ENCODE peak calls at places on chromosomes 2 and 18, in six cellular contexts. C, W, A, F, L and Q are unnamed samples.
A peak's percentile ranks its signal among the peaks of the same experiment; 100 is the strongest.

GRCh38 chr18:58321986-58322385 is 278.0 kb downstream of the NEDD4L start:
- DNase-seq in C (peak; percentile 85), W (no peak), A (peak; percentile 34), F (peak; percentile 47), L (peak; percentile 11), Q (peak; percentile 32)

GRCh38 chr18:13361422-13361821 is 142.9 kb downstream of the LDLRAD4 start:
- DNase-seq in C (no peak), W (no peak), A (no peak), F (no peak), L (no peak), Q (no peak)

GRCh38 chr18:46720521-46720920 is 36.3 kb downstream of the ST8SIA5 start:
- DNase-seq in C (no peak), W (no peak), A (no peak), F (no peak), L (no peak), Q (no peak)

GRCh38 chr18:55088000-55088401 is 128.7 kb upstream of the CCDC68 start:
- DNase-seq in C (peak; percentile 47), W (no peak), A (no peak), F (no peak), L (no peak), Q (no peak)

GRCh38 chr2:213862407-213863076 is 548.3 kb upstream of the VWC2L start:
- DNase-seq in C (peak; percentile 72), W (no peak), A (no peak), F (peak; percentile 11), L (no peak), Q (peak; percentile 35)

GRCh38 chr2:188497736-188498135 is 206.1 kb downstream of the GULP1 start:
- DNase-seq in C (no peak), W (no peak), A (no peak), F (no peak), L (no peak), Q (no peak)

GRCh38 chr2:178074123-178075005 is 1.8 kb upstream of the PDE11A start:
- DNase-seq in C (no peak), W (no peak), A (no peak), F (peak; percentile 25), L (no peak), Q (no peak)

GRCh38 chr2:120779781-120780283 is 44.2 kb downstream of the GLI2 start:
- DNase-seq in C (peak; percentile 86), W (no peak), A (no peak), F (no peak), L (no peak), Q (peak; percentile 13)

GRCh38 chr2:163207706-163208370 is 369.3 kb upstream of the KCNH7 start:
- DNase-seq in C (peak; percentile 95), W (no peak), A (no peak), F (peak; percentile 18), L (no peak), Q (peak; percentile 83)

GRCh38 chr2:95017308-95017630 is 8.2 kb upstream of the MAL start:
- DNase-seq in C (no peak), W (no peak), A (no peak), F (no peak), L (no peak), Q (no peak)

GRCh38 chr18:2846638-2847340 is at the start of gene EMILIN2:
- DNase-seq in C (no peak), W (peak; percentile 76), A (peak; percentile 10), F (peak; percentile 5), L (no peak), Q (no peak)

GRCh38 chr2:233250568-233250967 is 905 bp upstream of the ATG16L1 start:
- DNase-seq in C (no peak), W (no peak), A (no peak), F (no peak), L (no peak), Q (no peak)

GRCh38 chr2:96580771-96581170 is 44.2 kb downstream of the ARID5A start:
- DNase-seq in C (peak; percentile 29), W (no peak), A (no peak), F (peak; percentile 38), L (peak; percentile 23), Q (no peak)

GRCh38 chr2:168889635-168890005 is 610 bp downstream of the SPC25 start:
- DNase-seq in C (no peak), W (no peak), A (no peak), F (no peak), L (peak; percentile 24), Q (no peak)

GRCh38 chr2:96539215-96539920 is 2.8 kb downstream of the ARID5A start:
- DNase-seq in C (no peak), W (peak; percentile 67), A (peak; percentile 35), F (no peak), L (no peak), Q (no peak)

GRCh38 chr2:210440206-210440605 is 36.4 kb downstream of the LANCL1 start:
- DNase-seq in C (no peak), W (no peak), A (no peak), F (no peak), L (no peak), Q (no peak)

GRCh38 chr18:55384551-55385275 is 203.3 kb downstream of the TCF4 start:
- DNase-seq in C (peak; percentile 17), W (no peak), A (no peak), F (peak; percentile 38), L (peak; percentile 31), Q (no peak)

GRCh38 chr2:230939066-230939591 is 14.1 kb upstream of the GPR55 start:
- DNase-seq in C (no peak), W (no peak), A (no peak), F (no peak), L (no peak), Q (no peak)

GRCh38 chr2:182866095-182866460 is 359 bp downstream of the FRZB start:
- DNase-seq in C (no peak), W (peak; percentile 50), A (no peak), F (no peak), L (no peak), Q (no peak)

GRCh38 chr18:25921677-25922421 is 168.6 kb downstream of the SS18 start:
- DNase-seq in C (peak; percentile 6), W (peak; percentile 57), A (peak; percentile 14), F (peak; percentile 48), L (peak; percentile 73), Q (no peak)

GRCh38 chr2:218066946-218067515 is 2.0 kb upstream of the RUFY4 start:
- DNase-seq in C (no peak), W (no peak), A (no peak), F (no peak), L (no peak), Q (no peak)

GRCh38 chr2:28233070-28233718 is 159.5 kb upstream of the FOSL2 start:
- DNase-seq in C (peak; percentile 89), W (no peak), A (no peak), F (peak; percentile 87), L (no peak), Q (no peak)

GRCh38 chr2:190043441-190043840 is 19.1 kb downstream of the MSTN start:
- DNase-seq in C (no peak), W (no peak), A (no peak), F (no peak), L (no peak), Q (no peak)

GRCh38 chr18:60232541-60232940 is 140.0 kb downstream of the MC4R start:
- DNase-seq in C (peak; percentile 88), W (no peak), A (no peak), F (peak; percentile 30), L (no peak), Q (peak; percentile 50)

GRCh38 chr2:52343867-52344266 is 1311.9 kb upstream of the NRXN1 start:
- DNase-seq in C (no peak), W (no peak), A (no peak), F (no peak), L (no peak), Q (no peak)